ENCODE peak calls at places on chromosomes 7 and 10, in four cellular contexts. Z is tibial artery, E is Caco-2, Y is BE2C. L is an unnamed sample. For H3K4me1, the result is how much of the 10 kb centered on the place peaks cover.

GRCh38 chr7:5177060-5177459 is 13.0 kb upstream of the WIPI2 start:
- DNase-seq in Z (peak), E (no peak), Y (peak), L (peak)

GRCh38 chr10:102660891-102661613 is 16.8 kb downstream of the TRIM8 start:
- DNase-seq in Z (no peak), E (no peak), Y (peak), L (peak)

GRCh38 chr7:82805527-82805960 is 357.1 kb downstream of the PCLO start:
- DNase-seq in Z (no peak), E (no peak), Y (peak), L (no peak)

GRCh38 chr7:141074162-141074989 is 512 bp downstream of the TMEM178B start:
- DNase-seq in Z (no peak), E (no peak), Y (peak), L (no peak)

GRCh38 chr7:116512524-116513188 is 12.2 kb upstream of the CAV1 start:
- DNase-seq in Z (no peak), E (no peak), Y (no peak), L (no peak)

GRCh38 chr7:139714163-139714901 is 63.5 kb downstream of the HIPK2 start:
- DNase-seq in Z (peak), E (no peak), Y (no peak), L (no peak)

GRCh38 chr7:45881759-45882464 is 6.4 kb upstream of the IGFBP1 start:
- DNase-seq in Z (no peak), E (no peak), Y (no peak), L (no peak)

GRCh38 chr10:93368210-93368609 is 113.9 kb downstream of the MYOF start:
- DNase-seq in Z (no peak), E (no peak), Y (no peak), L (no peak)

GRCh38 chr7:29879609-29880008 is 73.3 kb downstream of the WIPF3 start:
- DNase-seq in Z (no peak), E (no peak), Y (no peak), L (no peak)

GRCh38 chr7:44713141-44713540 is 35.5 kb upstream of the ZMIZ2 start:
- DNase-seq in Z (no peak), E (no peak), Y (no peak), L (no peak)

GRCh38 chr7:103833401-103833800 is 156.1 kb downstream of the RELN start:
- DNase-seq in Z (no peak), E (no peak), Y (no peak), L (no peak)

GRCh38 chr10:74750848-74751274 is 75.5 kb upstream of the KAT6B start:
- DNase-seq in Z (peak), E (no peak), Y (no peak), L (no peak)

GRCh38 chr10:35661236-35661635 is 19.1 kb upstream of the FZD8 start:
- DNase-seq in Z (no peak), E (no peak), Y (no peak), L (no peak)

GRCh38 chr10:102133373-102134195 is 744 bp downstream of the PPRC1 start:
- DNase-seq in Z (peak), E (peak), Y (peak), L (peak)

GRCh38 chr7:131110294-131111080 is 217.2 kb upstream of the MKLN1 start:
- DNase-seq in Z (peak), E (no peak), Y (no peak), L (no peak)

DNA sequence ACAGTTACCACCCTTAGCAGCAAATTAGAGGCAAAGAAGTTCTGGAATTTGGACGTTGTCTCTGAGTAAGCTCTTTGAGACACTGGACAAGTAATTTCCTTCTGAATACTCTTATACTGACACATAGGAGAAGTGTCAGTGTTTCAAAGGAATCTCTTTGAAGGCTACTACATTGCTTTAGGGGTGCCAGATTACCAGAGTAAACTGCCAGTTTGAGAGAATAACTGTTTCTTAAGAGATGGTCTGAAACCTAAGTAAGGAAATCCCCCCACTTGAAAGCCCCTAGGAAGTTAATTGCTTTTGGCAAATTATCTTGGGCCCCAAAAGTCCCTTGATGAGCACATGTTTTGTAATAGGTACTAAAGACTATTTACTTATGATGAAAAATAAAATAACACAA is 3.4 kb downstream of the FAS start:
- DNase-seq in Z (no peak), E (no peak), Y (no peak), L (no peak)
- H3K4me1 ChIP-seq in Z (under half), E (under half), Y (under half), L (under half)

GRCh38 chr10:117419921-117420320 is 44.7 kb upstream of the PDZD8 start:
- DNase-seq in Z (no peak), E (no peak), Y (no peak), L (no peak)

GRCh38 chr10:117413928-117414618 is 38.8 kb upstream of the PDZD8 start:
- DNase-seq in Z (no peak), E (no peak), Y (no peak), L (no peak)

GRCh38 chr10:117420768-117421167 is 45.5 kb upstream of the PDZD8 start:
- DNase-seq in Z (no peak), E (no peak), Y (no peak), L (no peak)

GRCh38 chr10:117421985-117422384 is 46.7 kb upstream of the PDZD8 start:
- DNase-seq in Z (no peak), E (no peak), Y (no peak), L (no peak)

GRCh38 chr10:117418121-117418520 is 42.9 kb upstream of the PDZD8 start:
- DNase-seq in Z (no peak), E (no peak), Y (no peak), L (no peak)
- H3K4me1 ChIP-seq in Z (under half), E (under half), Y (under half), L (under half)

DNA sequence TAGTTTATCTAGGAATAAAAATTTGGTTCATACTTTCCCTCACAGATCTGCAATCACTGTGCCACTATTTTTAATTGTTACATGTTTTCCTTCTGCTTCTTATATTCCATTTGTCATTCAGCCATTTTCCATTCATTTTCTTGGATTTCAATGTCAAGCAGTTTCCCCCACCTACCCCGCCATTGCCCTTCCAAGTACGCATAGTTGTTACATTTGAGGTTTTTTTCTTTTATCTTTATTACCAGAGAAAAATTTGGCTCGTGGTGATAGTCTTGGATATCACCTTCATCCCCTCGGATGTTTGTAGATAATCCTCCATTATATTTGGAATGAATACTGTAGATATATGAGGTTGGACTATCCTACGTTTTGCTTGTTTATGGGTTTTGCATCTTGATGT is 159.7 kb downstream of the CRPPA start:
- DNase-seq in Z (no peak), E (no peak), Y (no peak), L (no peak)
- H3K4me1 ChIP-seq in Z (under half), E (under half), Y (under half), L (under half)

DNA sequence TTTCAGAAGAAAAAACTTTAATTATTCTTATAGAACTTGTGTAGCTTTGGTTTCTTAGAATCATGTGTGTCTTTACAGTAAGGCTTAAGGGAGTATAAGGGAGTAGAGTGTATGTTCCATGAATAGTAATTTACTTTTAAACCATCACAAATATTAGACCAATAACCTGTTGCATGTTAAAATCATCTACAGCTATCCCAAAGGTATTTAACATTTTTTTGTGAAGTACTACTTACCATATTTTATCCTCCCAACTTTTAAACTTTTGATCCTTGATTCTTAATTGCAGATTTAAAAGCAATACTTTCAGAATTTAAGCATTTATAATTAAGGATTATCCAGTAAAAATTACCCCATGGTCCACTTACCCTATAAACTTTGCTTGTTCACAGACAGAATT is 6.0 kb downstream of the GLI3 start:
- DNase-seq in Z (no peak), E (no peak), Y (no peak), L (no peak)
- H3K4me1 ChIP-seq in Z (under half), E (under half), Y (under half), L (under half)

GRCh38 chr7:156384706-156385105 is 255.9 kb upstream of the RNF32 start:
- DNase-seq in Z (no peak), E (no peak), Y (no peak), L (no peak)

GRCh38 chr7:156379242-156380070 is 261.1 kb upstream of the RNF32 start:
- DNase-seq in Z (no peak), E (no peak), Y (no peak), L (no peak)

GRCh38 chr7:156386097-156386496 is 254.5 kb upstream of the RNF32 start:
- DNase-seq in Z (no peak), E (peak), Y (no peak), L (no peak)

GRCh38 chr7:156380261-156380660 is 260.3 kb upstream of the RNF32 start:
- DNase-seq in Z (no peak), E (no peak), Y (no peak), L (no peak)

DNA sequence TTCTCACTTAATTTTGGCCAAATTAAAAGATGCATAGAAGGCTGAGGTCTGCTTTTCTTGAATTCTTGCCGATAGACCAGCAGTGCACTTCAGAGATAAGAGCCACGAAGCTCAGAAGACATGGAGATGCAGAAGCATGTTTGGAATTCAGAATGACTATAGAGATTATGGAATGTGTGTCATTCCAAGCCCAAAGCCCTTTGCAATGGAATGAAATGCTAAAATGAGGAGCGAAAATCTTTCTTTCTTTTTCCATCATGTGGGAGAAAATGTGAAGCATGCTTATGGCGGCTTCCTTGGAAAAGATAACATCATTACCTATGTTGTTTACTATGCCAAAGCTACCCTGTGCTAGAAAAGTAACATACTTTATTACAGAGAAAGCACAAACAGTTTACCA is 257.0 kb upstream of the RNF32 start:
- DNase-seq in Z (no peak), E (peak), Y (no peak), L (no peak)
- H3K4me1 ChIP-seq in Z (under half), E (under half), Y (under half), L (under half)